ENCODE peak calls at places on chromosomes 7 and 10, in seven cellular contexts. U is fibroblast of mammary gland, L is lower lobe of right lung, Y is fibroblast of pulmonary artery, I is psoas muscle, A is mucosa of descending colon, F is cardiac muscle cell. Z is an unnamed sample.

GRCh38 chr7:21393937-21394336 is 33.9 kb upstream of the SP4 start:
- DNase-seq in U (no peak), L (no peak), Y (no peak), I (no peak), A (no peak), F (no peak), Z (no peak)

GRCh38 chr7:32658034-32658944 is 163.0 kb downstream of the AVL9 start:
- DNase-seq in U (peak; percentile 47), L (no peak), Y (peak; percentile 36), I (no peak), A (peak; percentile 27), F (no peak), Z (no peak)

GRCh38 chr10:76311752-76312699 is 880.6 kb downstream of the LRMDA start:
- DNase-seq in U (peak; percentile 45), L (no peak), Y (peak; percentile 39), I (no peak), A (peak; percentile 31), F (peak; percentile 49), Z (peak; percentile 51)

GRCh38 chr7:74026406-74027123 is 1.4 kb upstream of the ELN start:
- DNase-seq in U (peak; percentile 44), L (peak; percentile 80), Y (peak; percentile 68), I (peak; percentile 82), A (peak; percentile 87), F (peak; percentile 70), Z (peak; percentile 75)

GRCh38 chr10:92290076-92290836 is 622 bp downstream of the CPEB3 start:
- DNase-seq in U (peak; percentile 50), L (no peak), Y (peak; percentile 50), I (peak; percentile 29), A (peak; percentile 65), F (peak; percentile 42), Z (peak; percentile 44)

GRCh38 chr10:70283445-70284399 is at the start of gene NPFFR1:
- DNase-seq in U (no peak), L (no peak), Y (no peak), I (no peak), A (no peak), F (peak; percentile 32), Z (no peak)

GRCh38 chr10:16965740-16966447 is 148.7 kb upstream of the RSU1 start:
- DNase-seq in U (peak; percentile 94), L (no peak), Y (peak; percentile 94), I (no peak), A (peak; percentile 13), F (peak; percentile 36), Z (peak; percentile 95)

GRCh38 chr10:117654105-117654504 is 111.6 kb downstream of the EMX2 start:
- DNase-seq in U (no peak), L (no peak), Y (no peak), I (no peak), A (no peak), F (no peak), Z (no peak)

GRCh38 chr7:55021053-55021452 is 2.2 kb downstream of the EGFR start:
- DNase-seq in U (no peak), L (no peak), Y (no peak), I (no peak), A (no peak), F (no peak), Z (no peak)

GRCh38 chr7:127448566-127448965 is 56.1 kb upstream of the ZNF800 start:
- DNase-seq in U (no peak), L (no peak), Y (no peak), I (no peak), A (no peak), F (no peak), Z (no peak)

GRCh38 chr10:43126759-43127424 is 11.4 kb upstream of the CSGALNACT2 start:
- DNase-seq in U (no peak), L (no peak), Y (no peak), I (no peak), A (no peak), F (no peak), Z (no peak)

GRCh38 chr7:136956232-136956631 is 87.8 kb downstream of the CHRM2 start:
- DNase-seq in U (peak; percentile 54), L (no peak), Y (peak; percentile 64), I (no peak), A (no peak), F (no peak), Z (peak; percentile 73)

GRCh38 chr10:102421645-102422585 is 1.3 kb downstream of the FBXL15 start:
- DNase-seq in U (no peak), L (peak; percentile 76), Y (no peak), I (no peak), A (peak; percentile 53), F (peak; percentile 48), Z (no peak)

DNA sequence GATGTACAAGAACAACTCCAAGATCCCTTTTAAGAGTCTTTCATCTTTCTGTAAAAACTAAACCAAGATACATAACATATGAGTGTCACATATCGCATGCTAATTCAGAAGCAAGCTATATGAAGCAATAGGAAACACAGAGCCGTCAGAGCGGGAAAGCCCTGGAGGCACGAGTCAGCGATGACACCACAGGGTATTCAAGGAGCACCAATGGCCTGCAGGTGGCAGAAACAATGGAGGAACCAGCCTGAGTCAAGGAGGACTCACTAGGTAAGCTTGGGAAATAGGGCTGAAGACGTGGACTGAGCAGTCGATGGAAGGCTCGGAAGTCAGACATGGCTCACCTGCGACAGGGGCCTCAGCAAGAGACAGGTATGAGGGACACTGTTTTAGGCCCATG is 214.4 kb downstream of the FAM107B start:
- DNase-seq in U (peak; percentile 68), L (peak; percentile 72), Y (peak; percentile 53), I (no peak), A (no peak), F (peak; percentile 26), Z (peak; percentile 51)
- TF ChIP-seq CTCF in U (no peak), L (peak; percentile 17), Y (peak; percentile 13), I (no peak), A (no peak), F (no peak), Z (peak; percentile 11)

GRCh38 chr10:125156196-125156595 is 4.2 kb downstream of the CTBP2 start:
- DNase-seq in U (no peak), L (no peak), Y (no peak), I (no peak), A (no peak), F (no peak), Z (no peak)

GRCh38 chr10:125157473-125157865 is 2.9 kb downstream of the CTBP2 start:
- DNase-seq in U (no peak), L (no peak), Y (no peak), I (no peak), A (no peak), F (no peak), Z (no peak)

GRCh38 chr10:125155669-125156068 is 4.7 kb downstream of the CTBP2 start:
- DNase-seq in U (no peak), L (no peak), Y (no peak), I (no peak), A (no peak), F (no peak), Z (no peak)

GRCh38 chr10:125155101-125155500 is 5.3 kb downstream of the CTBP2 start:
- DNase-seq in U (no peak), L (no peak), Y (peak; percentile 60), I (no peak), A (peak; percentile 32), F (no peak), Z (peak; percentile 77)

DNA sequence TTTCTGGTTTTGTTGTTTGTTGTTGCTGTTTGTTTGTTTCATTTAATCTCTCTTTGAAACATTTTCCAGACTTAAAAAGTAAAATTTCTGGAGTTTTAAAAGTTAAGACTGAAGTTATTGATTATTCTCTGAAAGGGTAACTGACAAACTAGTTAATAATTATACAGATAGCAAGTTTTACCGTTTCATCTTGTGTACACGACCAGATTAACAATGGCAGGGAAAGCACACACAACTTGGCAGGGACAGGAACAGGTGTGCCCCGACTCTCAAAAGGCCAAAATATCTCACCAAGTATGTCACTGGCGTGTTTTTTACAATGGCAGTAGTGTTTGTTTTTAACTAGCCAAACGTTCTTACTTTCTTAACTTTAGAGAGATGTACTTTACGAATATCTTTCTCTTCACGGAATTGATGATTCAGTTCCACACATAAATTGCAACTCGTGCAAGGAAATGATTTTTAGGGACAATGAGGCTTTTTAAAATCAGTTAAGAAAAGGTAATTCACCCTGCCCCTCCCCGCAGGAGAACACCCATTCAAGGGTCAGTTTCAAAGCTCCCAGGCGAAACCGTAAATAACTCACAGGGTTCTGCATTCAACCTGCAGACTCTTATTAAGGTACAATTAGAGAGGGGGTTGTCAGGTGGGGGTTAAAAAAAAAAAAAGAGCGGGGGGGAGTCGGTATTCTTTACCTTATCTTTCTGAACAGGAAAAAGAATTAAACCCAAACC is 3.5 kb downstream of the CTBP2 start:
- DNase-seq in U (no peak), L (no peak), Y (no peak), I (no peak), A (peak; percentile 62), F (no peak), Z (no peak)
- H3K4me3 ChIP-seq in U (no peak overlapping the region), L (peak overlapping the region; percentile 77), Y (peak overlapping the region; percentile 74), I (peak overlapping the region; percentile 93), A (no peak overlapping the region), F (peak overlapping the region; percentile 97), Z (peak overlapping the region; percentile 76)

GRCh38 chr10:51085204-51085603 is 10.9 kb downstream of the PRKG1 start:
- DNase-seq in U (no peak), L (no peak), Y (no peak), I (no peak), A (no peak), F (no peak), Z (no peak)

GRCh38 chr10:51083280-51083986 is 9.1 kb downstream of the PRKG1 start:
- DNase-seq in U (no peak), L (no peak), Y (peak; percentile 32), I (no peak), A (no peak), F (peak; percentile 26), Z (no peak)

GRCh38 chr10:51079331-51079730 is 5.0 kb downstream of the PRKG1 start:
- DNase-seq in U (no peak), L (no peak), Y (no peak), I (no peak), A (no peak), F (peak; percentile 38), Z (no peak)

GRCh38 chr10:51079766-51080165 is 5.5 kb downstream of the PRKG1 start:
- DNase-seq in U (no peak), L (no peak), Y (no peak), I (no peak), A (no peak), F (no peak), Z (no peak)

DNA sequence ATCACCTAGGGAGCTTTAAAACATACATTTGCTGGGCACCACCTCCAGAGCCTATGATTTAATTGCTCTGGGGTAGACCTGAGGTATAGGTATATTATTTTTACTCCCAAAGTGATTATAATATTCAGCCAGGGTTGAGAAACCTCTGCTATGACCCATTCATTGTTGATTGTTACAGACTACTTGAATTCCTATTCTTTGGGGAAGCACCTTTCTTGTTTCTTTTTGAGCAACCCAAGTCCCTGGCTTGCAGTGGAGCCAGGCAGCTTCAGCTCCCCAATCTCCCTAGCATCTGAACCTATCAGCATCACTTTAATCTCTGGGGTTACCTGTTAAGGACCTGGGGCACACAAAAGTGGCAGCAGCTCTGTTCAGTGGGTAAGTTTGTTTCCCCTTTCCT is 8.6 kb downstream of the PRKG1 start:
- DNase-seq in U (no peak), L (no peak), Y (no peak), I (no peak), A (no peak), F (no peak), Z (no peak)
- TF ChIP-seq CTCF in U (no peak), L (no peak), Y (no peak), I (no peak), A (no peak), F (no peak), Z (no peak)

DNA sequence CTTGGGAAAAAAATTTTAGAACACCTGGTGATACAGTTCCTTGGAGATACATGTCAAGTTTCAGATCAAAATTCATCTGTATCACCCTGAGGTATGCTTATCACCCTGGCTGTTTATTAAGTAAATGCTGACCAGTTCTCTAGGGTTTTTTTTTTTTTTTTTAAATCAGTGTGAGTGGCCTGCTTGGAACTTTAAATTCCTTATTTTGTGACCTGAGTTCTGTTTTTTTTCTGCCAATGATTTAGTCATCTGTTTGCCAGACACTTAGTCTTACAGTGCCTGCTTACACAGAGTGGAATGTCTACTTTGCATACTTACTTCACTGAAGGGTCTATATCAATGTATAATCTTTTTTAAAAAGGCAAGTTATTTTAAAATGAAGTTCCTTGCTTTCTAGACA is 1.8 kb downstream of the TSPAN13 start:
- DNase-seq in U (no peak), L (no peak), Y (no peak), I (no peak), A (no peak), F (no peak), Z (no peak)
- H3K4me3 ChIP-seq in U (no peak overlapping the region), L (peak overlapping the region; percentile 75), Y (peak overlapping the region; percentile 82), I (peak overlapping the region; percentile 68), A (no peak overlapping the region), F (peak overlapping the region; percentile 92), Z (no peak overlapping the region)